ENCODE peak calls at places on chromosomes 1 and 21, in seven cellular contexts. S, E, N, I, F, U and C are unnamed samples. For H3K36me3 and H3K4me1, the result is how much of the 10 kb centered on the place peaks cover.

GRCh38 chr1:110605901-110606783 is at the start of gene KCNA2:
- DNase-seq in N (peak), F (peak), E (peak), I (peak), U (no peak), S (no peak), C (no peak)

GRCh38 chr21:33399821-33400220 is 3.4 kb upstream of the IFNGR2 start:
- DNase-seq in E (no peak), F (no peak), S (no peak), U (no peak), I (no peak), N (no peak), C (no peak)

GRCh38 chr21:46117586-46118304 is 19.8 kb downstream of the COL6A2 start:
- DNase-seq in U (no peak), N (no peak), S (no peak), I (peak), F (no peak), E (peak), C (no peak)

GRCh38 chr1:59077739-59078503 is 219.0 kb upstream of the FGGY start:
- DNase-seq in E (peak), N (no peak), U (no peak), S (no peak), F (peak), I (no peak), C (no peak)

GRCh38 chr1:63116016-63116415 is 206.4 kb upstream of the FOXD3 start:
- DNase-seq in N (peak), S (no peak), F (peak), I (no peak), E (no peak), U (no peak), C (no peak)

GRCh38 chr1:53949651-53950050 is 3.5 kb downstream of the LRRC42 start:
- DNase-seq in E (no peak), N (no peak), F (no peak), S (no peak), U (no peak), I (peak), C (no peak)

GRCh38 chr1:205545001-205545919 is 40.8 kb downstream of the CDK18 start:
- DNase-seq in S (no peak), N (no peak), F (no peak), I (no peak), U (no peak), E (no peak), C (no peak)

GRCh38 chr21:40047993-40048730 is 180.9 kb downstream of the PCP4 start:
- DNase-seq in N (no peak), I (no peak), S (no peak), E (no peak), U (no peak), F (peak), C (no peak)

GRCh38 chr1:156814571-156815260 is 1.9 kb downstream of the SH2D2A start:
- DNase-seq in F (no peak), E (no peak), S (no peak), N (no peak), I (no peak), U (no peak), C (no peak)

GRCh38 chr21:42841156-42841915 is 38.0 kb downstream of the WDR4 start:
- DNase-seq in S (no peak), U (no peak), I (no peak), N (no peak), F (no peak), E (peak), C (no peak)

GRCh38 chr1:227913969-227914791 is 33.6 kb downstream of the WNT9A start:
- DNase-seq in S (no peak), I (no peak), U (no peak), F (peak), N (no peak), E (no peak), C (no peak)

GRCh38 chr1:92315766-92316413 is 17.0 kb downstream of the RPAP2 start:
- DNase-seq in U (peak), S (no peak), N (no peak), E (no peak), F (no peak), I (no peak), C (no peak)

GRCh38 chr1:101259744-101260148 is 22.9 kb downstream of the S1PR1 start:
- DNase-seq in U (no peak), S (peak), F (no peak), N (peak), I (no peak), E (no peak), C (no peak)

GRCh38 chr1:167904641-167905040 is 9.3 kb downstream of the ADCY10 start:
- DNase-seq in U (no peak), I (no peak), E (no peak), F (peak), S (no peak), N (peak), C (no peak)

GRCh38 chr1:51661081-51661518 is 44.2 kb downstream of the OSBPL9 start:
- DNase-seq in E (no peak), N (peak), I (no peak), F (no peak), S (peak), U (no peak), C (no peak)

GRCh38 chr1:209708297-209708696 is 3.7 kb downstream of the HSD11B1 start:
- DNase-seq in N (no peak), U (no peak), E (no peak), S (no peak), I (no peak), F (no peak), C (no peak)

GRCh38 chr1:48039088-48040049 is 42.2 kb upstream of the TRABD2B start:
- DNase-seq in S (no peak), F (no peak), U (no peak), N (peak), E (no peak), I (no peak), C (no peak)

GRCh38 chr21:25934771-25935224 is 200.0 kb downstream of the GABPA start:
- DNase-seq in F (peak), U (peak), N (peak), I (peak), S (peak), E (no peak), C (no peak)

GRCh38 chr1:78607944-78608343 is 12.3 kb upstream of the IFI44L start:
- DNase-seq in U (peak), N (no peak), E (no peak), S (no peak), F (peak), I (no peak), C (no peak)

GRCh38 chr21:34846601-34847112 is 177.9 kb downstream of the CLIC6 start:
- DNase-seq in U (peak), F (peak), I (no peak), N (peak), E (no peak), S (peak), C (no peak)

GRCh38 chr1:200272669-200273068 is 137.2 kb downstream of the ZNF281 start:
- DNase-seq in S (no peak), I (no peak), N (no peak), E (no peak), F (no peak), U (no peak), C (no peak)

GRCh38 chr1:154404511-154404931 is 622 bp upstream of the IL6R start:
- DNase-seq in I (no peak), S (no peak), U (no peak), E (no peak), F (no peak), N (no peak), C (no peak)

GRCh38 chr1:59146651-59147358 is 150.1 kb upstream of the FGGY start:
- DNase-seq in I (peak), N (peak), F (peak), U (peak), E (peak), S (peak), C (no peak)

GRCh38 chr1:238991730-238992490 is 394.5 kb upstream of the CHRM3 start:
- DNase-seq in S (no peak), E (peak), N (no peak), U (no peak), I (no peak), F (no peak), C (no peak)

GRCh38 chr1:90724361-90724760 is 7.3 kb upstream of the BARHL2 start:
- DNase-seq in N (no peak), S (no peak), F (no peak), I (no peak), E (no peak), U (no peak), C (no peak)

GRCh38 chr1:200378096-200378495 is 31.7 kb downstream of the ZNF281 start:
- DNase-seq in E (no peak), U (no peak), F (no peak), I (no peak), S (no peak), N (no peak), C (no peak)

GRCh38 chr1:228143480-228144212 is 3.6 kb downstream of the GUK1 start:
- DNase-seq in S (no peak), U (no peak), I (no peak), F (no peak), N (no peak), E (peak), C (no peak)

GRCh38 chr1:26827663-26828062 is 1.2 kb downstream of the ZDHHC18 start:
- DNase-seq in U (no peak), N (no peak), E (peak), I (no peak), S (no peak), F (no peak), C (no peak)
- H3K4me3 ChIP-seq in U (no peak), N (peak), E (peak), I (peak), S (peak), F (no peak), C (no peak)

GRCh38 chr1:6667139-6667538 is 34.5 kb downstream of the DNAJC11 start:
- DNase-seq in F (no peak), U (no peak), I (peak), E (no peak), S (no peak), N (peak), C (no peak)

GRCh38 chr1:6666696-6667095 is 34.9 kb downstream of the DNAJC11 start:
- DNase-seq in E (no peak), S (no peak), N (no peak), U (no peak), F (no peak), I (no peak), C (no peak)

GRCh38 chr1:6673816-6674398 is 27.7 kb downstream of the DNAJC11 start:
- DNase-seq in F (no peak), S (no peak), U (no peak), N (no peak), E (no peak), I (no peak), C (no peak)

GRCh38 chr1:6672558-6672957 is 29.1 kb downstream of the DNAJC11 start:
- DNase-seq in S (no peak), U (no peak), F (no peak), N (peak), E (peak), I (peak), C (no peak)

GRCh38 chr1:6668503-6668902 is 33.1 kb downstream of the DNAJC11 start:
- DNase-seq in N (no peak), F (no peak), S (no peak), E (no peak), U (no peak), I (no peak), C (no peak)
- H3K36me3 ChIP-seq in N (under half), F (under half), S (under half), E (under half), U (under half), I (under half), C (under half)

GRCh38 chr1:55196433-55197035 is 18.6 kb downstream of the USP24 start:
- DNase-seq in S (no peak), F (no peak), E (no peak), N (peak), I (peak), U (no peak), C (no peak)

GRCh38 chr1:55197106-55197505 is 18.1 kb downstream of the USP24 start:
- DNase-seq in U (no peak), N (no peak), I (no peak), F (peak), S (no peak), E (no peak), C (no peak)

GRCh38 chr1:55203064-55203463 is 12.1 kb downstream of the USP24 start:
- DNase-seq in F (no peak), U (no peak), S (no peak), N (no peak), E (no peak), I (no peak), C (no peak)

GRCh38 chr1:55198044-55198443 is 17.1 kb downstream of the USP24 start:
- DNase-seq in U (no peak), E (no peak), S (no peak), F (no peak), I (no peak), N (no peak), C (no peak)

DNA sequence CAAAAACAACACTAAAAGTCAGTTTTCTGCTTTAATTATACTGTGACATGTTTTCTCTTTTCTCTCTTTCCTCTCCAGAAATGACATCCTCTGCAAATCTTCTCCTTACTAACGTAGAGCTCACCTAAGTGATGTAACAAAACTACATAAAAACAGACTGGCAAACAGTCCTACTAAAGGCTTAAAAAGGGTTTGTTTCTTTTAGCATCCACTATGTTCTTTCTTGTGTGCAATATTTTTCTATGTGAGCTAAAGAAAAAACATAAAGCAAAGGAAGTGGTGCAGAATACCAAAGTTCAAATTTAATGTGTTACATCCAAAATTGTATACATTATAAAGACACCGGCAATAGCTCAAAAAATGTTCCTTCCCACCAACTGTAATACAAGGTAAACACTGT is 14.5 kb downstream of the USP24 start:
- DNase-seq in U (no peak), N (no peak), E (no peak), F (no peak), S (no peak), I (no peak), C (no peak)
- H3K4me1 ChIP-seq in U (under half), N (under half), E (under half), F (under half), S (under half), I (half or more), C (under half)

GRCh38 chr1:2518528-2518927 is 7.9 kb downstream of the PANK4 start:
- DNase-seq in E (no peak), U (no peak), F (no peak), S (no peak), I (no peak), N (no peak), C (no peak)
- H3K4me3 ChIP-seq in E (no peak), U (no peak), F (no peak), S (no peak), I (no peak), N (no peak), C (no peak)

DNA sequence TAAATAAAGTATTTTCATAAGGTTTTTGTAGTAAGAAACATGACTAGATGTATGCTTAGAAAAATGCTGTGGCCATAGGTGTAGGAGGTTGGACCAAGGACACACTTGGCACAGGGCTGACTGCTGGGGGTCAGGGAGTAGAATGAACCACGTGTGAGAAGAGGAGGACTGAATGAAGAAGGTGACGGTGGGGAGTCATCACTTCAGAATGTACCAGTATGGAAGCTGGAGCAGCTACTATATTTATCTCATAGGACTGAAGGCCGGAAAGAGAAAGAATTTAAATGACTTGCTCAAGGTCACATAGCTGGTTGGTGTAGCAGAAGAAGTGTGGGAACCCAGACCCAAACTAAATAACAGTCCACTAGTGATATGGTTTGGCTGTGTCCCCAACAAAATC is 79.8 kb upstream of the HAO2 start:
- DNase-seq in S (no peak), F (no peak), I (no peak), U (no peak), N (no peak), E (no peak), C (no peak)
- H3K36me3 ChIP-seq in S (under half), F (under half), I (under half), U (under half), N (under half), E (under half), C (under half)